ENCODE peak calls at places on chromosome 15, in seven cellular contexts. H, Q, M, S, L, D and O are unnamed samples.

GRCh38 chr15:83747050-83747717 is 93.3 kb downstream of the ADAMTSL3 start:
- DNase-seq in H (peak; percentile 42), Q (peak; percentile 35), M (no peak), S (peak; percentile 33), L (no peak), D (peak; percentile 10), O (no peak)

GRCh38 chr15:58462973-58463663 is 31.3 kb downstream of the LIPC start:
- DNase-seq in H (no peak), Q (no peak), M (no peak), S (no peak), L (no peak), D (no peak), O (no peak)

GRCh38 chr15:92524161-92524560 is 130.5 kb downstream of the ST8SIA2 start:
- DNase-seq in H (no peak), Q (no peak), M (no peak), S (no peak), L (no peak), D (no peak), O (no peak)

GRCh38 chr15:43544266-43544665 is 26.9 kb downstream of the MAP1A start:
- DNase-seq in H (no peak), Q (no peak), M (no peak), S (no peak), L (no peak), D (peak; percentile 14), O (no peak)

GRCh38 chr15:83565553-83566159 is 88.3 kb upstream of the ADAMTSL3 start:
- DNase-seq in H (peak; percentile 44), Q (peak; percentile 39), M (no peak), S (no peak), L (no peak), D (peak; percentile 19), O (no peak)

GRCh38 chr15:27899583-27900295 is 199.4 kb downstream of the OCA2 start:
- DNase-seq in H (no peak), Q (no peak), M (no peak), S (no peak), L (no peak), D (no peak), O (no peak)

GRCh38 chr15:64460737-64461576 is 579 bp downstream of the ZNF609 start:
- DNase-seq in H (peak; percentile 77), Q (peak; percentile 81), M (peak; percentile 55), S (peak; percentile 37), L (peak; percentile 70), D (peak; percentile 81), O (peak; percentile 29)

GRCh38 chr15:29731865-29732264 is 90.4 kb downstream of the TJP1 start:
- DNase-seq in H (no peak), Q (no peak), M (no peak), S (no peak), L (no peak), D (peak; percentile 32), O (no peak)

GRCh38 chr15:38042707-38043445 is 108.4 kb downstream of the TMCO5A start:
- DNase-seq in H (peak; percentile 7), Q (no peak), M (no peak), S (peak; percentile 57), L (peak; percentile 71), D (no peak), O (no peak)

GRCh38 chr15:84991313-84991712 is 9.7 kb downstream of the PDE8A start:
- DNase-seq in H (no peak), Q (no peak), M (no peak), S (no peak), L (no peak), D (no peak), O (no peak)

GRCh38 chr15:32859996-32860395 is 142.2 kb downstream of the GREM1 start:
- DNase-seq in H (no peak), Q (no peak), M (no peak), S (no peak), L (no peak), D (no peak), O (no peak)

GRCh38 chr15:60972866-60973265 is 256.2 kb downstream of the RORA start:
- DNase-seq in H (peak; percentile 13), Q (no peak), M (no peak), S (no peak), L (no peak), D (peak; percentile 93), O (no peak)

GRCh38 chr15:62389887-62390792 is 225.1 kb upstream of the C2CD4B start:
- DNase-seq in H (peak; percentile 81), Q (peak; percentile 82), M (peak; percentile 83), S (peak; percentile 62), L (peak; percentile 66), D (peak; percentile 77), O (peak; percentile 56)

GRCh38 chr15:62648954-62649353 is 393.6 kb upstream of the TPM1 start:
- DNase-seq in H (peak; percentile 6), Q (peak; percentile 53), M (no peak), S (no peak), L (no peak), D (no peak), O (no peak)

GRCh38 chr15:25987638-25988037 is 124.5 kb upstream of the ATP10A start:
- DNase-seq in H (no peak), Q (no peak), M (no peak), S (no peak), L (no peak), D (no peak), O (no peak)

GRCh38 chr15:65028338-65028737 is 1.1 kb downstream of the MTFMT start:
- DNase-seq in H (peak; percentile 31), Q (no peak), M (no peak), S (no peak), L (no peak), D (no peak), O (no peak)

GRCh38 chr15:56244237-56244810 is 645 bp upstream of the RFX7 start:
- DNase-seq in H (peak; percentile 50), Q (peak; percentile 87), M (peak; percentile 63), S (peak; percentile 26), L (peak; percentile 81), D (peak; percentile 67), O (peak; percentile 79)

GRCh38 chr15:60660290-60661051 is 181.5 kb upstream of the ICE2 start:
- DNase-seq in H (no peak), Q (no peak), M (no peak), S (peak; percentile 47), L (peak; percentile 83), D (peak; percentile 73), O (no peak)

GRCh38 chr15:100372695-100373036 is 30.9 kb upstream of the ADAMTS17 start:
- DNase-seq in H (no peak), Q (no peak), M (no peak), S (peak; percentile 16), L (peak; percentile 69), D (no peak), O (no peak)

GRCh38 chr15:31042731-31043130 is 51.3 kb upstream of the MTMR10 start:
- DNase-seq in H (no peak), Q (no peak), M (no peak), S (no peak), L (no peak), D (no peak), O (no peak)

GRCh38 chr15:97521390-97521789 is 439.1 kb upstream of the ARRDC4 start:
- DNase-seq in H (no peak), Q (no peak), M (no peak), S (no peak), L (no peak), D (no peak), O (no peak)

GRCh38 chr15:70036585-70037343 is 61.0 kb downstream of the TLE3 start:
- DNase-seq in H (peak; percentile 29), Q (no peak), M (peak; percentile 49), S (no peak), L (no peak), D (no peak), O (no peak)

GRCh38 chr15:70035051-70035718 is 62.5 kb downstream of the TLE3 start:
- DNase-seq in H (no peak), Q (no peak), M (peak; percentile 27), S (no peak), L (no peak), D (no peak), O (no peak)

GRCh38 chr15:70034141-70034540 is 63.6 kb downstream of the TLE3 start:
- DNase-seq in H (no peak), Q (no peak), M (no peak), S (no peak), L (no peak), D (no peak), O (no peak)

GRCh38 chr15:70034596-70034995 is 63.1 kb downstream of the TLE3 start:
- DNase-seq in H (no peak), Q (no peak), M (peak; percentile 20), S (no peak), L (no peak), D (no peak), O (no peak)

DNA sequence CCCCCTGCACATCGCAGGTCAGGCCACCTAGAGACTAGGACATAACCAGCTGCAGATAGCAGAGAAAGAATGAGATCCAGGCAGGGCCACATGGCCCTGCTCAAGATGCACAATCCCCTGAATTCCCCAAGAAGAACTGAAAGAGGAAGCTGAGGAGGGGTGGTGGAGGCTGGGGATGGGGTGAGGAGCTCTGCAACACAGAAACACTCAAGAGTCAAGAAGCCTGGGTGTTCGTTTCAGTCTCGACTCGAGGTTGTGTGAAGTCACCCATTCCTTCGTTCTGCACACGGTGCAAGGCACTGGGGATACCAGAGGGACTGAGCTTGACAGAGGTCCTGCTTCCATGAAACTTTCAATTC is 62.0 kb downstream of the TLE3 start:
- DNase-seq in H (peak; percentile 63), Q (no peak), M (peak; percentile 30), S (no peak), L (no peak), D (no peak), O (no peak)
- TF ChIP-seq POLR2A in H (no peak), Q (no peak), M (no peak), S (no peak), L (no peak), D (no peak), O (no peak)

DNA sequence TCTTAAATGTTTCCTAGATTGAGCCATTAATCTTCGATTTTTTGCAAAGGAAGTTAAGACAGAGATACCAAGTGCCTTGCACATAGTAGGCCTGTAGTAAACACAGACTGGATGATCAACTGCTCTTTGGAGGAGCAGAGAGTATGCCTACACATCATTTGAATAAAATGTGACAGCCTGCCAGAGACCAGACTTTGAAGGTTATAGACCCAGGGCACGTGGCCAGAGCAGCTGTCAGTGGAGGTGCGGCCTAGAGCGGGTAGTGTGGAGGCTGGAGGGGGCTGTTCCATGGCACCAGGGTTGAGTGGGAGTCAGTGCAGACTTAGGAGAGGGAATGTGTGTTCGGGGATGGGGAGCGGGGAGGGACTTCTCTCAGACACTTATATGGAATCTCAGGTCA is 80.8 kb downstream of the SMAD3 start:
- DNase-seq in H (no peak), Q (peak; percentile 69), M (peak; percentile 67), S (peak; percentile 64), L (peak; percentile 78), D (peak; percentile 93), O (peak; percentile 37)
- TF ChIP-seq POLR2A in H (no peak), Q (no peak), M (no peak), S (no peak), L (no peak), D (no peak), O (no peak)

DNA sequence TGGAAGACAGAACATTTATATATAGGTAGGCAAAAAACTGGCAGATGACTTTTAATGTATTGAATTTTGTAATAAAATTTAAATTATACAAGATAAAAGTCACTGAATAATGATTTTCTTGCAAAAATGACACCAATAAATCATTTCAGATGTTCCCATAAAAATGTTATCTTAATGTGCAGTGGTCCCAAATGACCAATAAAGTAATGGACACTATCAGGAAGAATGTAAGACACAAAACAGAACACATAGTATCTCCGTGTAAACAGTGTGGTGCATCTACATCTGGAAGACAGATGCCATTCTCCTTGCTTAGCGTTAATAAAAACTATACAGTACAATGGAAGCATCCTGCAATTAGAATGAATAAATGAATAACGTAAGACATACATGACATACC is 41.5 kb downstream of the FGF7 start:
- DNase-seq in H (no peak), Q (no peak), M (no peak), S (no peak), L (no peak), D (no peak), O (no peak)
- TF ChIP-seq POLR2A in H (no peak), Q (no peak), M (no peak), S (no peak), L (no peak), D (no peak), O (no peak)

GRCh38 chr15:78872972-78873795 is 494 bp downstream of the MORF4L1 start:
- DNase-seq in H (peak; percentile 96), Q (peak; percentile 97), M (peak; percentile 85), S (peak; percentile 68), L (peak; percentile 89), D (peak; percentile 93), O (peak; percentile 82)
- TF ChIP-seq POLR2A in H (peak; percentile 82), Q (peak; percentile 17), M (peak; percentile 63), S (no peak), L (peak; percentile 81), D (peak; percentile 92), O (peak; percentile 58)